ENCODE peak calls at places on chromosomes 16 and 17, in ten cellular contexts. G, J, H, F, Y, I, W, D, R and B are unnamed samples.

GRCh38 chr17:1060991-1061390 is 64.1 kb downstream of the TIMM22 start:
- DNase-seq in G (peak; percentile 79), J (peak; percentile 50), H (peak; percentile 78), F (peak; percentile 54), Y (peak; percentile 93), I (no peak), W (no peak), D (peak; percentile 78), R (peak; percentile 99), B (peak; percentile 97)

GRCh38 chr17:46074540-46074939 is 75.5 kb downstream of the STH start:
- DNase-seq in G (no peak), J (no peak), H (no peak), F (no peak), Y (no peak), I (no peak), W (no peak), D (no peak), R (no peak), B (no peak)

GRCh38 chr16:19344224-19344801 is 58.8 kb downstream of the CLEC19A start:
- DNase-seq in G (no peak), J (no peak), H (no peak), F (no peak), Y (no peak), I (no peak), W (no peak), D (no peak), R (no peak), B (no peak)

GRCh38 chr16:67964477-67965131 is 3.8 kb downstream of the SLC12A4 start:
- DNase-seq in G (no peak), J (no peak), H (no peak), F (no peak), Y (no peak), I (no peak), W (no peak), D (no peak), R (no peak), B (no peak)

GRCh38 chr17:81487487-81488275 is 24.9 kb downstream of the ACTG1 start:
- DNase-seq in G (peak; percentile 90), J (peak; percentile 84), H (peak; percentile 55), F (peak; percentile 79), Y (no peak), I (peak; percentile 64), W (peak; percentile 68), D (peak; percentile 75), R (peak; percentile 60), B (peak; percentile 73)

GRCh38 chr17:74149597-74150427 is 53.7 kb upstream of the RPL38 start:
- DNase-seq in G (no peak), J (no peak), H (no peak), F (no peak), Y (no peak), I (no peak), W (no peak), D (no peak), R (no peak), B (no peak)

GRCh38 chr17:42653179-42654124 is 5.6 kb upstream of the TUBG2 start:
- DNase-seq in G (peak; percentile 92), J (peak; percentile 78), H (no peak), F (peak; percentile 31), Y (no peak), I (peak; percentile 61), W (peak; percentile 49), D (no peak), R (peak; percentile 54), B (peak; percentile 41)

GRCh38 chr17:521168-521525 is 168.5 kb upstream of the RPH3AL start:
- DNase-seq in G (no peak), J (no peak), H (no peak), F (no peak), Y (no peak), I (no peak), W (no peak), D (no peak), R (peak; percentile 18), B (no peak)

GRCh38 chr17:48121921-48122650 is 14.5 kb downstream of the SNX11 start:
- DNase-seq in G (no peak), J (no peak), H (no peak), F (no peak), Y (no peak), I (no peak), W (no peak), D (no peak), R (no peak), B (no peak)

GRCh38 chr16:31074073-31074813 is at the start of the genes ZNF646 and ZNF668:
- DNase-seq in G (peak; percentile 99), J (peak; percentile 99), H (peak; percentile 98), F (peak; percentile 99), Y (peak; percentile 99), I (peak; percentile 96), W (peak; percentile 99), D (peak; percentile 100), R (peak; percentile 100), B (peak; percentile 99)
- TF ChIP-seq POLR2A in G (peak; percentile 57), J (peak; percentile 54), H (peak; percentile 93), F (peak; percentile 82), Y (peak; percentile 61), I (peak; percentile 63), W (peak; percentile 55), D (peak; percentile 69), R (peak; percentile 72), B (peak; percentile 82)

GRCh38 chr17:72470338-72471133 is 349.7 kb downstream of the SOX9 start:
- DNase-seq in G (no peak), J (no peak), H (no peak), F (no peak), Y (no peak), I (no peak), W (no peak), D (no peak), R (no peak), B (no peak)
- H3K27ac ChIP-seq in G (no peak overlapping the region), J (no peak overlapping the region), H (no peak overlapping the region), F (no peak overlapping the region), Y (no peak overlapping the region), I (no peak overlapping the region), W (peak overlapping the region; percentile 26), D (peak overlapping the region; percentile 88), R (no peak overlapping the region), B (no peak overlapping the region)

DNA sequence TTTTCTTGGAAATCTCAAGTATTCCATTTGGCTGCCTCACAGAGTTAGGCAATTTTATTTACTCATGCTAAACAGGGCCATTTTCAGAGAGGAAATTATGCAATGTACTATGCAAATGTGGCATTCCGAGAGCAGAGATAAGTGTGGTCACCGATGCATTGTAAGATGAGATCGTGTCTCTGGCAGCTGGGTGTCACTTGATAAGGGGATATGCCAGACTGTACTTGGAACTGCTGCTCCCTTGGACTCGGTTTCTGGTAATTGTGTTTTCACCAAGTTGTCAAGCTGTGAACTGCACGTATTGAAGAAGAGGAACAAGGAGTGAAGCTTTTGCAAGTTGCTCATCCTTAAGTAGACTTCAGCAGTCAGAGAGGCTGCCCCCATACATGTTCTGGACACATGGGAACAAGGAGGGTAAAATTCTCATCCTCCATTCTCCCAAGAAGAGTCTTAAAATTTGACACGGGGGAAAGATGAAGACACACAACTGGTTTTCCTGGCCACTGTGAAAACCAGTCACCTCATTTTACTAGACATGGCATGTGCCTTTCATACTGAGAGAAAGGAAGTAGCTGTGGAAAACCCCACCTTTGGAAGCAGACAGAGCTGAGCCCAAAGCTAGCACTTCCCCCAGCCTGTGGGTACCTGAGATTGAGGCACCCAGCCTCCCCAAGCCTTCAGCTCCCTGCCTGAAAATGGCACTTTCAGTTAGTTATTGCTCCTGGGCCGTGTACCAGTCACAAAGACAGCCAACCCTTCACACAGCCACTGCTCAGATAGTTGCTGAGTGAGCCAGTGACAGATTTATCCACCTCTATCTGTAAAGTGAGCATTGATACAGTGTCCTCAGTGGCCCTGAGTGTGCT is 150.7 kb downstream of the SOCS1 start:
- DNase-seq in G (peak; percentile 79), J (no peak), H (peak; percentile 84), F (peak; percentile 41), Y (no peak), I (peak; percentile 51), W (peak; percentile 9), D (peak; percentile 6), R (peak; percentile 98), B (peak; percentile 83)
- TF ChIP-seq POLR2A in G (no peak), J (no peak), H (no peak), F (no peak), Y (no peak), I (no peak), W (no peak), D (no peak), R (no peak), B (peak; percentile 50)

GRCh38 chr17:28317965-28318758 is 838 bp upstream of the TMEM97 start:
- DNase-seq in G (no peak), J (no peak), H (no peak), F (no peak), Y (no peak), I (no peak), W (no peak), D (no peak), R (no peak), B (peak; percentile 53)
- H3K27ac ChIP-seq in G (no peak overlapping the region), J (peak overlapping the region; percentile 89), H (peak overlapping the region; percentile 91), F (peak overlapping the region; percentile 81), Y (peak overlapping the region; percentile 52), I (no peak overlapping the region), W (no peak overlapping the region), D (peak overlapping the region; percentile 79), R (no peak overlapping the region), B (peak overlapping the region; percentile 65)

DNA sequence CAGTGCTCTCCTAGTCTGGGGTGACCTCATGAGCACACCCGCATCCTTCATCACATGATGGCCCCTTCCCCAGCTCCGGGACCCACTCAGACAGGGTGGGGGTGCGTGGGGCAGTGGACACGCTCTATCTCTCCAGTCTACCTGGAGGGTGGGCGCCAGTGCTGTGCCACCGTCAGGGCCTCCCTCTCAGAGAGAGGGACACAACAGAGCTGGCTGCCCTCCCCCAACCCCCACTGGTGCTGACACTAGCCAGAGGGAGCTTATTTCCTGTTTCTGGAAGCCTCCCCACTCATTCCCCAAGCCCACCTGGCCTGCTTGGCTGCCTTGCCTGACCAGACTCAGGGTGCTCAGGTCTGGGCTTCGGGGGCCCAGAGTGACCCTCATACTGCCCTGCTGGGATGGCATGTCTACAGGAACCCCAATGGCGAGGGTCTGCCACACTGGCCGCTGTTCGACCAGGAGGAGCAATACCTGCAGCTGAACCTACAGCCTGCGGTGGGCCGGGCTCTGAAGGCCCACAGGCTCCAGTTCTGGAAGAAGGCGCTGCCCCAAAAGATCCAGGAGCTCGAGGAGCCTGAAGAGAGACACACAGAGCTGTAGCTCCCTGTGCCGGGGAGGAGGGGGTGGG is 8.2 kb downstream of the CES2 start:
- DNase-seq in G (no peak), J (no peak), H (no peak), F (no peak), Y (no peak), I (no peak), W (no peak), D (no peak), R (no peak), B (no peak)
- TF ChIP-seq POLR2A in G (no peak), J (no peak), H (no peak), F (no peak), Y (no peak), I (no peak), W (no peak), D (no peak), R (no peak), B (no peak)

DNA sequence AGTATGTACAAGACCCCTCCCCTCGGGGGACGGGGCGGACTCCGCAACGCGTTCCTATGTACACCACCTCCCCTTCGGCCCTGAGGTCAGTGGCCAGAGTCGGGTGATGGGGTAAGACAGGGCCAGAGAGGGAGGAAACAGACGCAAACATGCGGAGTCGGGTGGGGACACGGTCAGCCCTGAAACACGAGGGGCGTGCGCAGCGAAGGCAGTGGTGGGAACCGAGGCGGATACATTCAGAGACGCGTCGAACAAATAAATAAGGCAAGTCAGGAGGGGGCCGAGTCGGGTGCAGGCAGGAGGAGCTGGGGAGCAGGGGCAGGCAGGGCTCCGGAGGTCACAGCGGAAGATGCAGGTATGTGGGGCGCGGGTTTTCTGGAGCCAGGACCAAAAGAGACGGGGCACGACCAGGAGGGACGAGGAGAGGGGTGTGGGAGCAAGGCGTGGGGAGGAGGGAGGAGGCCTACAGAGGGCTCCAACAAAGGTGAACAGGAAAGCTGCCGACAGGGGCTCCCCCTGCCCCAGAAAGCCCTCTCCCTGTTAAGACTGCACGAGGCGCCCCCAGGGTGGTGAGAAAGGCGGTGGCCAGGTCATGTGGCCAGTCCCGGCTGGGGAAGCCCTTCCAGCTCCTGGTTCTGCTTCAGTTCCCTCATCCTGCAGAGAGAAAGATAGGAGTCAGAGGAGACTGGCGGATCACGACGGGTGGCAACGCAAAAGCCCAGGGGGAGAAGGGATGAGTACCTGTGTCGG is 724 bp upstream of the SPAG7 start:
- DNase-seq in G (no peak), J (no peak), H (no peak), F (no peak), Y (no peak), I (no peak), W (peak; percentile 19), D (no peak), R (no peak), B (peak; percentile 39)
- H3K27ac ChIP-seq in G (peak overlapping the region; percentile 91), J (peak overlapping the region; percentile 94), H (peak overlapping the region; percentile 90), F (peak overlapping the region; percentile 97), Y (peak overlapping the region; percentile 90), I (peak overlapping the region; percentile 74), W (peak overlapping the region; percentile 94), D (peak overlapping the region; percentile 95), R (peak overlapping the region; percentile 79), B (peak overlapping the region; percentile 98)